ENCODE peak calls at places on chromosomes 16 and 17, in seven cellular contexts. One of them, this sample, is unnamed.

GRCh38 chr16:51374346-51374745 is 223.3 kb upstream of the SALL1 start:
- DNase-seq in K562: no peak
- DNase-seq in breast epithelium: no peak
- DNase-seq in stomach: no peak
- DNase-seq in HCT116: no peak
- DNase-seq in suprapubic skin: no peak
- DNase-seq in transverse colon: no peak
- DNase-seq in this sample: no peak

GRCh38 chr16:22191966-22192260 is 14.2 kb upstream of the EEF2K start:
- DNase-seq in K562: no peak
- DNase-seq in breast epithelium: no peak
- DNase-seq in stomach: no peak
- DNase-seq in HCT116: no peak
- DNase-seq in suprapubic skin: no peak
- DNase-seq in transverse colon: peak; percentile 43
- DNase-seq in this sample: no peak

GRCh38 chr16:53209489-53209888 is 154.7 kb downstream of the CHD9 start:
- DNase-seq in K562: no peak
- DNase-seq in breast epithelium: no peak
- DNase-seq in stomach: no peak
- DNase-seq in HCT116: no peak
- DNase-seq in suprapubic skin: no peak
- DNase-seq in transverse colon: no peak
- DNase-seq in this sample: no peak

GRCh38 chr16:86591270-86591669 is 12.9 kb downstream of the FOXL1 start:
- DNase-seq in K562: no peak
- DNase-seq in breast epithelium: no peak
- DNase-seq in stomach: no peak
- DNase-seq in HCT116: no peak
- DNase-seq in suprapubic skin: no peak
- DNase-seq in transverse colon: no peak
- DNase-seq in this sample: no peak

GRCh38 chr16:66260522-66261290 is 105.8 kb upstream of the CDH5 start:
- DNase-seq in K562: no peak
- DNase-seq in breast epithelium: no peak
- DNase-seq in stomach: no peak
- DNase-seq in HCT116: no peak
- DNase-seq in suprapubic skin: no peak
- DNase-seq in transverse colon: no peak
- DNase-seq in this sample: no peak

GRCh38 chr17:28247671-28248556 is 71.1 kb upstream of the TMEM97 start:
- DNase-seq in K562: no peak
- DNase-seq in breast epithelium: no peak
- DNase-seq in stomach: no peak
- DNase-seq in HCT116: no peak
- DNase-seq in suprapubic skin: no peak
- DNase-seq in transverse colon: no peak
- DNase-seq in this sample: no peak

GRCh38 chr17:65088621-65089385 is 32.3 kb upstream of the GNA13 start:
- DNase-seq in K562: no peak
- DNase-seq in breast epithelium: no peak
- DNase-seq in stomach: no peak
- DNase-seq in HCT116: no peak
- DNase-seq in suprapubic skin: no peak
- DNase-seq in transverse colon: no peak
- DNase-seq in this sample: no peak

GRCh38 chr17:13031718-13032350 is 14.0 kb upstream of the ELAC2 start:
- DNase-seq in K562: peak; percentile 62
- DNase-seq in breast epithelium: no peak
- DNase-seq in stomach: peak; percentile 53
- DNase-seq in HCT116: peak; percentile 45
- DNase-seq in suprapubic skin: peak; percentile 72
- DNase-seq in transverse colon: peak; percentile 36
- DNase-seq in this sample: peak; percentile 81

GRCh38 chr17:31249742-31250141 is 47.3 kb downstream of the OMG start:
- DNase-seq in K562: no peak
- DNase-seq in breast epithelium: no peak
- DNase-seq in stomach: no peak
- DNase-seq in HCT116: no peak
- DNase-seq in suprapubic skin: no peak
- DNase-seq in transverse colon: no peak
- DNase-seq in this sample: no peak

GRCh38 chr17:29148790-29149430 is 31.3 kb downstream of the MYO18A start:
- DNase-seq in K562: peak; percentile 94
- DNase-seq in breast epithelium: peak; percentile 92
- DNase-seq in stomach: peak; percentile 95
- DNase-seq in HCT116: peak; percentile 85
- DNase-seq in suprapubic skin: peak; percentile 96
- DNase-seq in transverse colon: peak; percentile 96
- DNase-seq in this sample: peak; percentile 99

GRCh38 chr17:57737450-57737849 is 7.6 kb downstream of the CCDC182 start:
- DNase-seq in K562: no peak
- DNase-seq in breast epithelium: no peak
- DNase-seq in stomach: no peak
- DNase-seq in HCT116: no peak
- DNase-seq in suprapubic skin: no peak
- DNase-seq in transverse colon: no peak
- DNase-seq in this sample: no peak

GRCh38 chr16:65786916-65787315 is 579.6 kb upstream of the CDH5 start:
- DNase-seq in K562: no peak
- DNase-seq in breast epithelium: no peak
- DNase-seq in stomach: no peak
- DNase-seq in HCT116: no peak
- DNase-seq in suprapubic skin: no peak
- DNase-seq in transverse colon: no peak
- DNase-seq in this sample: no peak

GRCh38 chr17:72715906-72716572 is 376.4 kb downstream of the SLC39A11 start:
- DNase-seq in K562: no peak
- DNase-seq in breast epithelium: no peak
- DNase-seq in stomach: no peak
- DNase-seq in HCT116: peak; percentile 100
- DNase-seq in suprapubic skin: no peak
- DNase-seq in transverse colon: no peak
- DNase-seq in this sample: no peak

GRCh38 chr17:68036304-68037147 is 991 bp downstream of the KPNA2 start:
- DNase-seq in K562: no peak
- DNase-seq in breast epithelium: no peak
- DNase-seq in stomach: no peak
- DNase-seq in HCT116: peak; percentile 36
- DNase-seq in suprapubic skin: no peak
- DNase-seq in transverse colon: no peak
- DNase-seq in this sample: no peak

GRCh38 chr17:46092996-46093395 is 93.9 kb downstream of the STH start:
- DNase-seq in K562: no peak
- DNase-seq in breast epithelium: no peak
- DNase-seq in stomach: no peak
- DNase-seq in HCT116: no peak
- DNase-seq in suprapubic skin: no peak
- DNase-seq in transverse colon: no peak
- DNase-seq in this sample: no peak

GRCh38 chr17:42685831-42686230 is 3.5 kb downstream of the CNTNAP1 start:
- DNase-seq in K562: no peak
- DNase-seq in breast epithelium: no peak
- DNase-seq in stomach: no peak
- DNase-seq in HCT116: no peak
- DNase-seq in suprapubic skin: no peak
- DNase-seq in transverse colon: no peak
- DNase-seq in this sample: no peak

GRCh38 chr17:3034578-3034920 is 28.9 kb downstream of the OR1D5 start:
- DNase-seq in K562: no peak
- DNase-seq in breast epithelium: no peak
- DNase-seq in stomach: no peak
- DNase-seq in HCT116: no peak
- DNase-seq in suprapubic skin: no peak
- DNase-seq in transverse colon: no peak
- DNase-seq in this sample: peak; percentile 63

GRCh38 chr16:66070140-66070887 is 296.2 kb upstream of the CDH5 start:
- DNase-seq in K562: no peak
- DNase-seq in breast epithelium: no peak
- DNase-seq in stomach: peak; percentile 41
- DNase-seq in HCT116: no peak
- DNase-seq in suprapubic skin: peak; percentile 69
- DNase-seq in transverse colon: peak; percentile 52
- DNase-seq in this sample: no peak

GRCh38 chr17:60939318-60939717 is 261.7 kb downstream of the BCAS3 start:
- DNase-seq in K562: no peak
- DNase-seq in breast epithelium: no peak
- DNase-seq in stomach: no peak
- DNase-seq in HCT116: no peak
- DNase-seq in suprapubic skin: no peak
- DNase-seq in transverse colon: no peak
- DNase-seq in this sample: no peak
- TF ChIP-seq CTCF in K562: no peak
- TF ChIP-seq CTCF in breast epithelium: no peak
- TF ChIP-seq CTCF in stomach: no peak
- TF ChIP-seq CTCF in HCT116: no peak
- TF ChIP-seq CTCF in suprapubic skin: no peak
- TF ChIP-seq CTCF in transverse colon: no peak
- TF ChIP-seq CTCF in this sample: no peak

DNA sequence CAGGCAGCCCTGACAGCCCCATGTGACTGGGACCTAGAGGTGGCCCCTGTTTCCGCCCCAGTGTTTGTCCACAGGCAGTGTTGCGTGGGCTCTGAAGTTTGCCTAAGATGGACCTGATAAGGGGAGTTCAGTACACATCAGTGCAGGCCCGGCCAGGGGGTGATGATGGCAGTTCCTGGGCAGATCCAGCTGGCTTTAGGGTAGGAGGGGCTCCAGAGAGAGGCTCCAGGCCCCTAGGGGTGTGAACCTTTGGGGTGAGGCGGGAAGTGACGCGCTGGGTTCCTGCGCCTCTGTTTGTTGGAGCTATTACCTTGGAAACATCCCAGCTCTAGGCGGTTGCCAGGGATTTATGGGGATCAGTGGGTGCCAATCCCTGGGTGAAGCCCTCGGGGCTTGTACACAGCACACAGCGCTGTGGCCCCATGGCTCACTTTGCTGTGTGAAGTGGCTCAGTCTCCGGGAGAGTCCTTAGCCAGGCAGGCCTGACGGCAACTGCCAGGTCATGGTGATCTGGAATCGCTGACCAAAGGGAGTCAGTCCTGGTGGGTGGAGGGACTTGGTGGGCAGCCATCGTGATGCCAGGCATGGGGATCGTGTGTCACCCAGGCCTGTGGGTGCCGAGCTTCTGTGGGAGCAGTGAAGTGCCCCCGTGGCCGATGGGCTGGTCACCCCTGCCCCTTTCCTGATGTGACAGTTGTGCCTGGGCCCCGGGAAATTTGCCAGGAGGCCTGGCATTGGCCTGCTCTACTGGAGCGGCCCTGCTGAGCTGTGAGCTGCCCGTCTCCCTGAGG is 146.1 kb downstream of the SEC14L1 start:
- DNase-seq in K562: peak; percentile 34
- DNase-seq in breast epithelium: peak; percentile 90
- DNase-seq in stomach: peak; percentile 88
- DNase-seq in HCT116: peak; percentile 73
- DNase-seq in suprapubic skin: peak; percentile 88
- DNase-seq in transverse colon: peak; percentile 88
- DNase-seq in this sample: no peak
- TF ChIP-seq POLR2AphosphoS5 in K562: no peak
- TF ChIP-seq POLR2AphosphoS5 in breast epithelium: peak; percentile 19
- TF ChIP-seq POLR2AphosphoS5 in stomach: peak; percentile 8
- TF ChIP-seq POLR2AphosphoS5 in HCT116: peak; percentile 43
- TF ChIP-seq POLR2AphosphoS5 in suprapubic skin: peak; percentile 64
- TF ChIP-seq POLR2AphosphoS5 in transverse colon: peak; percentile 32
- TF ChIP-seq POLR2AphosphoS5 in this sample: no peak

GRCh38 chr17:76388966-76389888 is 4.8 kb downstream of the SPHK1 start:
- DNase-seq in K562: no peak
- DNase-seq in breast epithelium: no peak
- DNase-seq in stomach: peak; percentile 57
- DNase-seq in HCT116: no peak
- DNase-seq in suprapubic skin: no peak
- DNase-seq in transverse colon: no peak
- DNase-seq in this sample: no peak

GRCh38 chr17:76386966-76387765 is 2.8 kb downstream of the SPHK1 start:
- DNase-seq in K562: no peak
- DNase-seq in breast epithelium: no peak
- DNase-seq in stomach: no peak
- DNase-seq in HCT116: no peak
- DNase-seq in suprapubic skin: no peak
- DNase-seq in transverse colon: no peak
- DNase-seq in this sample: no peak

GRCh38 chr17:76394166-76394565 is 9.8 kb downstream of the SPHK1 start:
- DNase-seq in K562: no peak
- DNase-seq in breast epithelium: no peak
- DNase-seq in stomach: no peak
- DNase-seq in HCT116: no peak
- DNase-seq in suprapubic skin: no peak
- DNase-seq in transverse colon: no peak
- DNase-seq in this sample: no peak

GRCh38 chr17:76390003-76390421 is 5.6 kb downstream of the SPHK1 start:
- DNase-seq in K562: no peak
- DNase-seq in breast epithelium: no peak
- DNase-seq in stomach: no peak
- DNase-seq in HCT116: no peak
- DNase-seq in suprapubic skin: no peak
- DNase-seq in transverse colon: no peak
- DNase-seq in this sample: no peak

DNA sequence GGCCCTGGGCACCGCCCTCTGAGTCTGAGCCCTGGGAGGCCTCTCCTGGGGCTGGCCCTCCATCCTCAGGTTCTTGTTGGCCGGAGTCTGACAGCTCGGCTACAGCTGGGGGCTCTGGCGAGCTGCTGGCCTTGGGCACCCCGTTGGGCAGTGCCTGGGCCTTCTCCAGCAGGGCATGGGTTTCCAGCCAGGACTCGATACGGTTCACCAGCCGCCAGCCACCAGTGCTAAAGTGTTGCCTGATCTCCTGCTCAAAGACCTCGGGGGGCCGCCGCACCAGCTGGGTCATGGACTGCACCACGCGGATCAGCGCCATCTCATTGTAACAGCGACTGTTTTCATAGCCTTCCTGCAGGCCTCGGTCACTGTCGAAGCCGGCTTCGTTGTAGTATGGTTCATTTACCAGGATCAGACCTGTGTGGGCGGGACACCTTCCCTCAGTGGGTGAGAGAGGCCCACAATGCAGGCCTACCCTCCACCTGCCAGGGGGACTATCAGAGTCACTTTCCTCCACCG is 6.8 kb downstream of the SPHK1 start:
- DNase-seq in K562: no peak
- DNase-seq in breast epithelium: no peak
- DNase-seq in stomach: no peak
- DNase-seq in HCT116: no peak
- DNase-seq in suprapubic skin: no peak
- DNase-seq in transverse colon: no peak
- DNase-seq in this sample: no peak
- TF ChIP-seq POLR2A in K562: no peak
- TF ChIP-seq POLR2A in breast epithelium: no peak
- TF ChIP-seq POLR2A in stomach: no peak
- TF ChIP-seq POLR2A in HCT116: no peak
- TF ChIP-seq POLR2A in suprapubic skin: no peak
- TF ChIP-seq POLR2A in transverse colon: no peak
- TF ChIP-seq POLR2A in this sample: no peak

GRCh38 chr17:58965221-58965620 is 141.5 kb downstream of the TRIM37 start:
- DNase-seq in K562: no peak
- DNase-seq in breast epithelium: no peak
- DNase-seq in stomach: no peak
- DNase-seq in HCT116: no peak
- DNase-seq in suprapubic skin: no peak
- DNase-seq in transverse colon: no peak
- DNase-seq in this sample: no peak

GRCh38 chr17:58956997-58957724 is 149.5 kb downstream of the TRIM37 start:
- DNase-seq in K562: no peak
- DNase-seq in breast epithelium: no peak
- DNase-seq in stomach: no peak
- DNase-seq in HCT116: peak; percentile 6
- DNase-seq in suprapubic skin: no peak
- DNase-seq in transverse colon: no peak
- DNase-seq in this sample: no peak

GRCh38 chr17:58960068-58960467 is 146.6 kb downstream of the TRIM37 start:
- DNase-seq in K562: peak; percentile 8
- DNase-seq in breast epithelium: no peak
- DNase-seq in stomach: no peak
- DNase-seq in HCT116: peak; percentile 63
- DNase-seq in suprapubic skin: no peak
- DNase-seq in transverse colon: no peak
- DNase-seq in this sample: no peak
- TF ChIP-seq CTCF in K562: no peak
- TF ChIP-seq CTCF in breast epithelium: peak; percentile 20
- TF ChIP-seq CTCF in stomach: no peak
- TF ChIP-seq CTCF in HCT116: peak; percentile 42
- TF ChIP-seq CTCF in suprapubic skin: no peak
- TF ChIP-seq CTCF in transverse colon: no peak
- TF ChIP-seq CTCF in this sample: no peak